ENCODE peak calls at places on chromosomes 16 and 17, in six cellular contexts. U is neuronal stem cell, M is H9, W is IMR-90, Z is trophoblast cell, I is H1. K is an unnamed sample.

GRCh38 chr17:76515291-76515949 is 14.2 kb upstream of the RHBDF2 start:
- DNase-seq in U (no peak), M (no peak), W (peak; percentile 97), Z (peak; percentile 70), I (no peak), K (peak; percentile 74)

GRCh38 chr16:82782715-82783251 is 156.0 kb downstream of the CDH13 start:
- DNase-seq in U (peak; percentile 12), M (peak; percentile 46), W (no peak), Z (no peak), I (peak; percentile 50), K (no peak)

GRCh38 chr16:12700161-12700560 is 103.5 kb downstream of the CPPED1 start:
- DNase-seq in U (no peak), M (no peak), W (no peak), Z (no peak), I (no peak), K (no peak)

GRCh38 chr17:57662644-57663308 is 82.3 kb downstream of the CCDC182 start:
- DNase-seq in U (peak; percentile 92), M (peak; percentile 100), W (peak; percentile 99), Z (peak; percentile 95), I (peak; percentile 97), K (peak; percentile 100)

GRCh38 chr16:55370762-55371482 is 46.9 kb downstream of the IRX6 start:
- DNase-seq in U (peak; percentile 51), M (peak; percentile 78), W (peak; percentile 8), Z (no peak), I (peak; percentile 74), K (no peak)

GRCh38 chr17:73342549-73343167 is 30.9 kb upstream of the CDC42EP4 start:
- DNase-seq in U (peak; percentile 56), M (no peak), W (peak; percentile 73), Z (no peak), I (no peak), K (peak; percentile 68)

GRCh38 chr16:29984764-29985147 is 10.7 kb downstream of the HIRIP3 start:
- DNase-seq in U (no peak), M (no peak), W (no peak), Z (no peak), I (no peak), K (no peak)

GRCh38 chr16:89135166-89135565 is 36.4 kb upstream of the CDH15 start:
- DNase-seq in U (no peak), M (no peak), W (no peak), Z (no peak), I (no peak), K (no peak)

GRCh38 chr17:76872221-76872873 is 4.1 kb downstream of the MGAT5B start:
- DNase-seq in U (no peak), M (no peak), W (peak; percentile 96), Z (peak; percentile 99), I (no peak), K (peak; percentile 94)

GRCh38 chr16:55372792-55373488 is 48.9 kb downstream of the IRX6 start:
- DNase-seq in U (no peak), M (no peak), W (no peak), Z (no peak), I (no peak), K (no peak)

GRCh38 chr17:40551091-40551873 is 14.0 kb downstream of the CCR7 start:
- DNase-seq in U (no peak), M (no peak), W (peak; percentile 100), Z (no peak), I (no peak), K (peak; percentile 98)

GRCh38 chr17:17403899-17404576 is 72.8 kb upstream of the MED9 start:
- DNase-seq in U (no peak), M (no peak), W (no peak), Z (no peak), I (no peak), K (no peak)

GRCh38 chr17:73555199-73555810 is 88.9 kb downstream of the SDK2 start:
- DNase-seq in U (no peak), M (no peak), W (no peak), Z (no peak), I (no peak), K (no peak)

GRCh38 chr17:79627766-79628690 is 17.2 kb upstream of the RBFOX3 start:
- DNase-seq in U (no peak), M (peak; percentile 24), W (no peak), Z (no peak), I (peak; percentile 38), K (no peak)

DNA sequence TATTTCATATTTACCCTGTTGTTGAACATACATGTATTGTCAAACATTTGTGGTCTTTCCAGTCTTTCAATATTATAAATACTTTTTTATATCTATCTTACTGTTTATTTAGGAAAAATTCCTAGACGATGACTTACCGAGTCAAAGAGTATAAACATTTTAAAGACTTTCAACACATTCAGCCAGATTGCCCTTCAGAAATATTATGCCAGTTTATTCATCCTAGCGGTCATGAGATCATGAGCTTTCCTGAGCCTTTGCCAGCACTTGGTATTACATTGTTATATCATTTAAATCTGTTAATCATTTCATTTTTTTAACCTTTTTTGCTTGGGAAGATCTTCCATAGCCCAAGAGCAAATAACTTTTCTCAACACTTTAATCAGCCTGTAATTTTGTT is 197.4 kb downstream of the SPECC1 start:
- DNase-seq in U (no peak), M (no peak), W (peak; percentile 83), Z (no peak), I (no peak), K (peak; percentile 80)
- H3K4me2 ChIP-seq in U (no peak overlapping the region), M (no peak overlapping the region), W (peak overlapping the region; percentile 11), Z (no peak overlapping the region), I (no peak overlapping the region), K (no peak overlapping the region)

GRCh38 chr17:45372325-45372869 is 55.6 kb upstream of the MAP3K14 start:
- DNase-seq in U (no peak), M (peak; percentile 40), W (peak; percentile 20), Z (peak; percentile 49), I (no peak), K (peak; percentile 36)
- H2BK120ac ChIP-seq in U (peak overlapping the region; percentile 74), M (no peak overlapping the region), W (peak overlapping the region; percentile 100), Z (peak overlapping the region; percentile 44), I (peak overlapping the region; percentile 0), K (peak overlapping the region; percentile 90)

GRCh38 chr17:62653002-62653830 is 25.7 kb downstream of the MRC2 start:
- DNase-seq in U (peak; percentile 77), M (peak; percentile 95), W (peak; percentile 31), Z (peak; percentile 40), I (peak; percentile 90), K (peak; percentile 80)
- H2AFZ ChIP-seq in U (peak overlapping the region; percentile 92), M (no peak overlapping the region), W (peak overlapping the region; percentile 63), Z (peak overlapping the region; percentile 15), I (no peak overlapping the region), K (no peak overlapping the region)

DNA sequence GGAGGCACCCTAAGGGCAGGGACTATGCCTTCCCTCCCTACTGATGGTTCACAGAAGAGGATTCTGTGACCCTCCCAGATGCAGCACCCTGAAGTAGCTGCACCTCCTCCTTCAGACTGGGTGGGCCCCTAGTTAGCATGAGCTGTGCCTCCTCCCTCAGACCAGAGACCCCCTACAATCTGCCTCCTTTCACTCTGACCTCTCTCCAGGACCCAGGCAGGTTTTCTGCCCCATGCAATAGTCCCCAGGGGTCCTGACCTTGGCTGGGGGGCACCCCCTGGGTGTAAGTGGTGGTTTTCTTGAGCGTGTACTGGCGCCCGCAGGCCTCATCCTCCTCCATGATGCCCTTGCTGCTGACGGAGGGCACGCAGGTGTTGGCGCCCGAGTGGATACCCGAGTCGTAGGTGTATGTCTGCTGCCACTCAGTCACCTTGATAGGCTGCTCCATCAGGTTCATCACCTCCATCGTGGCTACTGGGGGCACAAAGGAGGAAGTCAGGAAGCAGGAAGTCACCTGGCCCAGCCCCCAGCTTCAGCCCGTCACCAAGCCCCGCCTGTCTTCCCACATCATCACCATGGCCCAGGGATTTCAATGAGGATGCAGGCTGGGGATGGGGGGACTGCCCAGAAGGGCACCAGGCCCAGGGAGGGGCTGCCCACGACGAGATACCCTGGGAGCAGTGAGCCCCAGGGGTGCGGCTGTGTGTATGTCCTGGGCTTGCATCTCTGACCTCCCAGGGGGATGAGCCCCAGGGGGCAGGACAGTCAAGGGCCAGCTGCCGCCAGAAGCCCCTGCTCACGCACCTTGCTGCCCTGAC is 14.9 kb downstream of the JUP start:
- DNase-seq in U (no peak), M (no peak), W (no peak), Z (no peak), I (no peak), K (no peak)
- H3K4me2 ChIP-seq in U (no peak overlapping the region), M (no peak overlapping the region), W (no peak overlapping the region), Z (peak overlapping the region; percentile 7), I (peak overlapping the region; percentile 15), K (no peak overlapping the region)

GRCh38 chr17:41784207-41784744 is 2.2 kb downstream of the JUP start:
- DNase-seq in U (no peak), M (peak; percentile 86), W (peak; percentile 71), Z (no peak), I (no peak), K (peak; percentile 60)
- H2BK120ac ChIP-seq in U (peak overlapping the region; percentile 69), M (no peak overlapping the region), W (peak overlapping the region; percentile 18), Z (peak overlapping the region; percentile 48), I (peak overlapping the region; percentile 94), K (peak overlapping the region; percentile 71)

K was measured in mesenchymal stem cell.